ENCODE peak calls at places on chromosome 16, in six cellular contexts. R, K, E, O, L and Y are unnamed samples.
A peak's percentile ranks its signal among the peaks of the same experiment; 100 is the strongest.

GRCh38 chr16:708959-709358 is 3.4 kb upstream of the FBXL16 start:
- DNase-seq in R (no peak), K (no peak), E (no peak), O (no peak), L (no peak), Y (no peak)

GRCh38 chr16:85383836-85384825 is 229.0 kb upstream of the GSE1 start:
- DNase-seq in R (no peak), K (no peak), E (no peak), O (no peak), L (no peak), Y (no peak)

GRCh38 chr16:64428463-64428862 is 693.4 kb downstream of the CDH11 start:
- DNase-seq in R (no peak), K (no peak), E (no peak), O (no peak), L (no peak), Y (no peak)

GRCh38 chr16:80655751-80656150 is 115.0 kb downstream of the DYNLRB2 start:
- DNase-seq in R (no peak), K (no peak), E (no peak), O (no peak), L (no peak), Y (no peak)

GRCh38 chr16:25941800-25942558 is 250.2 kb downstream of the HS3ST4 start:
- DNase-seq in R (no peak), K (no peak), E (no peak), O (no peak), L (no peak), Y (no peak)

GRCh38 chr16:84532855-84533486 is 28.5 kb upstream of the MEAK7 start:
- DNase-seq in R (no peak), K (no peak), E (no peak), O (no peak), L (no peak), Y (no peak)

GRCh38 chr16:85321856-85322271 is 209.6 kb upstream of the CIBAR2 start:
- DNase-seq in R (no peak), K (peak; percentile 93), E (peak; percentile 66), O (peak; percentile 96), L (no peak), Y (peak; percentile 85)

GRCh38 chr16:52405441-52405840 is 141.5 kb downstream of the TOX3 start:
- DNase-seq in R (no peak), K (no peak), E (no peak), O (no peak), L (no peak), Y (no peak)

GRCh38 chr16:50309527-50310307 is 43.4 kb downstream of the ADCY7 start:
- DNase-seq in R (peak; percentile 35), K (peak; percentile 67), E (no peak), O (peak; percentile 24), L (no peak), Y (peak; percentile 45)

GRCh38 chr16:50747206-50747956 is 5.5 kb downstream of the CYLD start:
- DNase-seq in R (no peak), K (no peak), E (no peak), O (no peak), L (peak; percentile 15), Y (no peak)

GRCh38 chr16:87918314-87918713 is 18.0 kb downstream of the CA5A start:
- DNase-seq in R (no peak), K (peak; percentile 85), E (no peak), O (no peak), L (no peak), Y (no peak)

GRCh38 chr16:11587643-11588247 is 1.0 kb upstream of the LITAF start:
- DNase-seq in R (no peak), K (no peak), E (no peak), O (no peak), L (no peak), Y (no peak)

GRCh38 chr16:56994311-56994710 is 5.0 kb downstream of the NLRC5 start:
- DNase-seq in R (peak; percentile 47), K (peak; percentile 30), E (no peak), O (no peak), L (no peak), Y (no peak)

GRCh38 chr16:57367111-57367752 is 5.1 kb upstream of the CX3CL1 start:
- DNase-seq in R (no peak), K (no peak), E (no peak), O (no peak), L (no peak), Y (no peak)

GRCh38 chr16:23026777-23027362 is 122.4 kb downstream of the USP31 start:
- DNase-seq in R (no peak), K (no peak), E (no peak), O (no peak), L (no peak), Y (no peak)

GRCh38 chr16:73093146-73094144 is 45.5 kb upstream of the ZFHX3 start:
- DNase-seq in R (no peak), K (no peak), E (no peak), O (no peak), L (no peak), Y (no peak)
- H3K27ac ChIP-seq in R (no peak overlapping the region), K (no peak overlapping the region), E (peak overlapping the region; percentile 14), O (no peak overlapping the region), L (no peak overlapping the region), Y (no peak overlapping the region)

GRCh38 chr16:86632206-86632605 is 53.9 kb downstream of the FOXL1 start:
- DNase-seq in R (no peak), K (no peak), E (no peak), O (no peak), L (no peak), Y (peak; percentile 43)

GRCh38 chr16:86635181-86635580 is 56.8 kb downstream of the FOXL1 start:
- DNase-seq in R (no peak), K (no peak), E (no peak), O (no peak), L (no peak), Y (no peak)

GRCh38 chr16:86631441-86631840 is 53.1 kb downstream of the FOXL1 start:
- DNase-seq in R (no peak), K (no peak), E (no peak), O (no peak), L (no peak), Y (no peak)

GRCh38 chr16:86634290-86634689 is 55.9 kb downstream of the FOXL1 start:
- DNase-seq in R (no peak), K (no peak), E (no peak), O (no peak), L (peak; percentile 48), Y (no peak)

GRCh38 chr16:86632944-86633343 is 54.6 kb downstream of the FOXL1 start:
- DNase-seq in R (no peak), K (no peak), E (no peak), O (no peak), L (no peak), Y (no peak)
- H3K27ac ChIP-seq in R (no peak overlapping the region), K (no peak overlapping the region), E (no peak overlapping the region), O (no peak overlapping the region), L (no peak overlapping the region), Y (no peak overlapping the region)

GRCh38 chr16:89368604-89369249 is 121.6 kb downstream of the ANKRD11 start:
- DNase-seq in R (no peak), K (no peak), E (no peak), O (no peak), L (no peak), Y (no peak)
- H3K27ac ChIP-seq in R (no peak overlapping the region), K (no peak overlapping the region), E (no peak overlapping the region), O (no peak overlapping the region), L (no peak overlapping the region), Y (no peak overlapping the region)

GRCh38 chr16:55398683-55399230 is 74.8 kb downstream of the IRX6 start:
- DNase-seq in R (no peak), K (no peak), E (no peak), O (no peak), L (no peak), Y (no peak)

GRCh38 chr16:55401036-55401435 is 77.0 kb downstream of the IRX6 start:
- DNase-seq in R (no peak), K (no peak), E (no peak), O (no peak), L (no peak), Y (no peak)

GRCh38 chr16:55406651-55407050 is 72.3 kb upstream of the MMP2 start:
- DNase-seq in R (no peak), K (no peak), E (no peak), O (no peak), L (no peak), Y (no peak)

GRCh38 chr16:55399911-55400310 is 75.9 kb downstream of the IRX6 start:
- DNase-seq in R (no peak), K (no peak), E (no peak), O (no peak), L (no peak), Y (no peak)

DNA sequence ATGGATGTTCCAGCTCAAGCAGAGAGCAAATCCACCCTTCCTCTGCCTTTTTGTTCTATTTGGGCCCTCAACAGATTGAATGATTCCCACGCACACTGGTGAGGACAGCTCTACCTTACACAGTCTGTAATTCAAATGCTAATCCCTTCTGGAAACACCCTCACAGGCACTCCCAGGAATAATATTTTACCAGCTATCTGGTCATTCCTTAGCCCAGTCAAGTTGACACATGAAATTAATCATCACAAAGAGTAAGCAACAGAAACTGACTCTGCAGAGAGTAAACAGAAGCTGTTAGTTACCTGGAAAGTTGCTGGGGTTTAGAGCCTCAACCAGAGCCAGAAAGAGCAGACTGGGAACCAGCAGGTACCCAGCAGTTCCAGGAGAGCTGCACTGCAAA is 75.5 kb upstream of the MMP2 start:
- DNase-seq in R (no peak), K (no peak), E (no peak), O (no peak), L (no peak), Y (no peak)
- H3K27ac ChIP-seq in R (no peak overlapping the region), K (no peak overlapping the region), E (no peak overlapping the region), O (no peak overlapping the region), L (no peak overlapping the region), Y (no peak overlapping the region)

GRCh38 chr16:69709456-69710084 is 16.8 kb downstream of the NQO1 start:
- DNase-seq in R (no peak), K (no peak), E (no peak), O (no peak), L (peak; percentile 52), Y (no peak)
- H3K27ac ChIP-seq in R (no peak overlapping the region), K (no peak overlapping the region), E (peak overlapping the region; percentile 64), O (no peak overlapping the region), L (peak overlapping the region; percentile 60), Y (no peak overlapping the region)

GRCh38 chr16:8937803-8938202 is 25.9 kb downstream of the USP7 start:
- DNase-seq in R (no peak), K (no peak), E (no peak), O (no peak), L (no peak), Y (no peak)
- H3K27ac ChIP-seq in R (no peak overlapping the region), K (no peak overlapping the region), E (no peak overlapping the region), O (no peak overlapping the region), L (no peak overlapping the region), Y (no peak overlapping the region)